ENCODE peak calls at places on chromosomes 2 and 18, in four cellular contexts. M, F, A and S are unnamed samples.

GRCh38 chr18:6328624-6329016 is 86.1 kb downstream of the L3MBTL4 start:
- DNase-seq in M (no peak), F (no peak), A (no peak), S (no peak)

GRCh38 chr2:71299507-71299906 is 32.1 kb upstream of the ZNF638 start:
- DNase-seq in M (peak), A (peak), F (peak), S (peak)

GRCh38 chr2:186099772-186100171 is 361.2 kb downstream of the FSIP2 start:
- DNase-seq in A (no peak), F (no peak), M (no peak), S (no peak)

GRCh38 chr2:119119076-119119710 is 39.4 kb downstream of the C1QL2 start:
- DNase-seq in F (no peak), A (no peak), M (no peak), S (no peak)

GRCh38 chr2:68287580-68288441 is 31.9 kb downstream of the CNRIP1 start:
- DNase-seq in M (no peak), A (no peak), F (peak), S (no peak)

GRCh38 chr2:101052147-101052546 is 50.1 kb downstream of the RPL31 start:
- DNase-seq in A (no peak), M (no peak), F (no peak), S (no peak)

GRCh38 chr2:16186661-16187516 is 246.5 kb downstream of the MYCN start:
- DNase-seq in A (no peak), M (no peak), F (no peak), S (no peak)

GRCh38 chr2:103401621-103402020 is 639.8 kb downstream of the TMEM182 start:
- DNase-seq in A (peak), M (peak), F (no peak), S (no peak)

GRCh38 chr2:2191110-2191707 is 139.9 kb downstream of the MYT1L start:
- DNase-seq in F (no peak), M (no peak), A (peak), S (no peak)

GRCh38 chr2:45000921-45001628 is 8.2 kb downstream of the SIX2 start:
- DNase-seq in F (no peak), M (no peak), A (no peak), S (no peak)

GRCh38 chr2:15660491-15661294 is 69.0 kb downstream of the DDX1 start:
- DNase-seq in A (no peak), M (no peak), F (no peak), S (no peak)

GRCh38 chr18:79964330-79965118 is at the start of gene HSBP1L1:
- DNase-seq in F (no peak), A (peak), M (peak), S (no peak)

GRCh38 chr2:95023222-95023597 is 2.3 kb upstream of the MAL start:
- DNase-seq in F (no peak), A (no peak), M (peak), S (no peak)

GRCh38 chr18:27202771-27203170 is 17.7 kb upstream of the CHST9 start:
- DNase-seq in A (no peak), F (no peak), M (no peak), S (no peak)

GRCh38 chr2:120175000-120175581 is 48.1 kb downstream of the TMEM185B start:
- DNase-seq in A (peak), F (peak), M (peak), S (peak)

GRCh38 chr2:241483305-241483704 is 25.1 kb downstream of the STK25 start:
- DNase-seq in F (no peak), M (no peak), A (no peak), S (no peak)

GRCh38 chr2:160696061-160696452 is 202.4 kb upstream of the RBMS1 start:
- DNase-seq in A (no peak), M (no peak), F (no peak), S (no peak)

GRCh38 chr2:127591221-127591923 is 54.6 kb upstream of the GPR17 start:
- DNase-seq in A (peak), M (peak), F (peak), S (peak)

GRCh38 chr18:21453512-21453862 is 147.0 kb downstream of the ESCO1 start:
- DNase-seq in F (no peak), A (no peak), M (no peak), S (no peak)

GRCh38 chr2:179174240-179174639 is 90.4 kb downstream of the SESTD1 start:
- DNase-seq in M (peak), F (no peak), A (no peak), S (no peak)

GRCh38 chr2:154555700-154556099 is 142.8 kb upstream of the KCNJ3 start:
- DNase-seq in M (no peak), A (no peak), F (no peak), S (no peak)

GRCh38 chr18:966095-967036 is 61.7 kb downstream of the ADCYAP1 start:
- DNase-seq in F (no peak), M (no peak), A (no peak), S (no peak)

GRCh38 chr2:190882831-190883582 is 2.4 kb downstream of the GLS start:
- DNase-seq in A (no peak), M (no peak), F (no peak), S (no peak)

GRCh38 chr2:202171246-202171833 is 67.1 kb downstream of the SUMO1 start:
- DNase-seq in A (peak), M (no peak), F (no peak), S (no peak)

GRCh38 chr2:225171350-225171749 is 129.1 kb upstream of the DOCK10 start:
- DNase-seq in M (no peak), F (no peak), A (no peak), S (no peak)

GRCh38 chr2:236634203-236634602 is 64.6 kb downstream of the ACKR3 start:
- DNase-seq in A (no peak), M (no peak), F (no peak), S (no peak)

GRCh38 chr2:217931846-217932560 is 70.8 kb downstream of the TNS1 start:
- DNase-seq in F (no peak), A (no peak), M (no peak), S (no peak)

GRCh38 chr2:53347219-53347618 is 420.4 kb upstream of the CHAC2 start:
- DNase-seq in A (no peak), M (no peak), F (no peak), S (no peak)

GRCh38 chr2:214679736-214680135 is 129.7 kb downstream of the BARD1 start:
- DNase-seq in F (no peak), A (no peak), M (no peak), S (no peak)

GRCh38 chr18:47560693-47561092 is 309.2 kb upstream of the SKOR2 start:
- DNase-seq in A (no peak), F (no peak), M (no peak), S (no peak)

GRCh38 chr2:40844353-40845277 is 392.7 kb upstream of the SLC8A1 start:
- DNase-seq in A (no peak), M (peak), F (no peak), S (no peak)

GRCh38 chr2:195027947-195028346 is 629.1 kb upstream of the SLC39A10 start:
- DNase-seq in A (no peak), M (no peak), F (no peak), S (no peak)

GRCh38 chr2:234071664-234072063 is 21.2 kb downstream of the SPP2 start:
- DNase-seq in A (no peak), M (no peak), F (no peak), S (no peak)

GRCh38 chr2:230666885-230667712 is 45.5 kb upstream of the CAB39 start:
- DNase-seq in A (peak), M (no peak), F (no peak), S (no peak)

GRCh38 chr2:26587966-26588365 is 53.2 kb downstream of the CIB4 start:
- DNase-seq in A (no peak), M (no peak), F (no peak), S (no peak)

GRCh38 chr2:26185304-26185928 is 12.5 kb downstream of the GAREM2 start:
- DNase-seq in M (no peak), F (no peak), A (peak), S (no peak)

GRCh38 chr2:234795272-234795920 is 156.4 kb upstream of the SH3BP4 start:
- DNase-seq in F (no peak), M (peak), A (no peak), S (no peak)

GRCh38 chr2:221844966-221845365 is 272.9 kb upstream of the EPHA4 start:
- DNase-seq in F (no peak), A (no peak), M (no peak), S (no peak)

GRCh38 chr2:29329899-29330298 is 214.7 kb downstream of the CLIP4 start:
- DNase-seq in F (no peak), A (no peak), M (no peak), S (no peak)
- TF ChIP-seq CTCF in F (peak), A (peak), M (peak), S (peak)

DNA sequence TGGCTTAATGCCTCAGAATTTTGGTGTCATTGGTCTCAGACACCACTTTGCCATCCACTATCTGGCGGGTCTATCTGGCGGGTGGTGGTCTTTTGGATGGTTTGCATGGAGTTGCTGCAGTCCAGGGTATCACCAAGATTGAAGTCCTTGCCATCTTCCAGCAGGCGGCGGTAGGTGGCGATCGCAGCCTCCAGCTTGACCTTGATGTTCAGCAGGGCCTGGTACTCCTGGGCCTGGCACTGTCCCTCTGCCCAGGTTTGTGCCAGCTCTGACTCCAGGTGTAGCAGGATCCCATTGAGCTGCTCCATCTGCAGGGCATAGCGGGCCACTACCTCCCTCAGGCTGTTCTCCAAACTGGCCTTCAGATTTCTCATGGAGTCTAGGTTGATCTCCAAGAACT is 188.2 kb downstream of the MEMO1 start:
- DNase-seq in F (no peak), A (no peak), M (no peak), S (no peak)
- TF ChIP-seq SIN3A in F (no peak), A (no peak), M (no peak), S (no peak)

GRCh38 chr2:63667132-63667531 is 78.4 kb downstream of the MDH1 start:
- DNase-seq in F (no peak), A (no peak), M (no peak), S (no peak)
- TF ChIP-seq REST in F (no peak), A (no peak), M (no peak), S (no peak)

GRCh38 chr18:24114924-24115549 is 23.8 kb upstream of the CABYR start:
- DNase-seq in A (no peak), M (peak), F (no peak), S (no peak)

GRCh38 chr18:24112464-24112863 is 26.4 kb upstream of the CABYR start:
- DNase-seq in F (no peak), M (no peak), A (no peak), S (no peak)

GRCh38 chr18:24112874-24113615 is 25.8 kb upstream of the CABYR start:
- DNase-seq in F (no peak), M (peak), A (no peak), S (no peak)

GRCh38 chr18:24108621-24109020 is 30.2 kb upstream of the CABYR start:
- DNase-seq in F (no peak), A (no peak), M (no peak), S (no peak)

GRCh38 chr18:24111936-24112335 is 26.9 kb upstream of the CABYR start:
- DNase-seq in A (no peak), M (no peak), F (no peak), S (no peak)
- TF ChIP-seq CTCF in A (no peak), M (no peak), F (no peak), S (no peak)

DNA sequence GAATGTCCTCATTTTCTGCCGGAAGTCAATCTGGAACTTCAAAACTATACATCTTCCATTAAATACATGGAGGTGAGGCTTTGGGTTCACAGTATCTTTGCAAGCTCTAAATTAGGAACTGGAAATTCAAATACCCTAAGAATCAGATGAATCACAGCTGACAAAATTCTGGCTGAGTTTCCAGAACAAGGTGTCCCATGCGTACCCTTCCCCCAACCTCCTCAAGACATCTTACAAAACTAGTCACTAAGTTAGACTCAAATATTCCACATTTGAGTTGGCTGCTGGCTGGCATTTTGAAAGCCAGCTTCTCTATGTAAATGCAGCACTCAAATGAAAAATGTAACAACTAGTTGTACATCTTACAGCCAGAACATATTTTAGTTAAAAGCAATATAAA is 131.0 kb upstream of the ARL5A start:
- DNase-seq in F (no peak), A (no peak), M (no peak), S (no peak)
- TF ChIP-seq SIN3A in F (no peak), A (no peak), M (no peak), S (no peak)

GRCh38 chr2:149808556-149808955 is 221.0 kb upstream of the MMADHC start:
- DNase-seq in M (no peak), A (no peak), F (no peak), S (no peak)

GRCh38 chr2:149800624-149801220 is 213.1 kb upstream of the MMADHC start:
- DNase-seq in A (no peak), M (no peak), F (no peak), S (no peak)

GRCh38 chr2:149806651-149807050 is 219.1 kb upstream of the MMADHC start:
- DNase-seq in A (no peak), F (no peak), M (no peak), S (no peak)
- TF ChIP-seq REST in A (no peak), F (no peak), M (no peak), S (no peak)